ENCODE peak calls at places on chromosomes 7 and 10, in eight cellular contexts. One of them, this sample, is unnamed.

GRCh38 chr10:77529050-77529576 is 108.5 kb downstream of the KCNMA1 start:
- DNase-seq in amygdala: no peak
- DNase-seq in GDM1: no peak
- DNase-seq in T follicular helper cell: no peak
- DNase-seq in CD4-positive, alpha-beta T cell: no peak
- DNase-seq in T-helper 2 cell: no peak
- DNase-seq in GM03348: no peak
- DNase-seq in testis: no peak
- DNase-seq in this sample: no peak

GRCh38 chr7:111256391-111256790 is 165.5 kb downstream of the LRRN3 start:
- DNase-seq in GM03348: no peak
- DNase-seq in GDM1: no peak
- DNase-seq in testis: no peak
- DNase-seq in amygdala: no peak
- DNase-seq in CD4-positive, alpha-beta T cell: no peak
- DNase-seq in T follicular helper cell: no peak
- DNase-seq in T-helper 2 cell: no peak
- DNase-seq in this sample: no peak

GRCh38 chr7:156650042-156650441 is 9.5 kb downstream of the RNF32 start:
- DNase-seq in T-helper 2 cell: no peak
- DNase-seq in GM03348: no peak
- DNase-seq in amygdala: no peak
- DNase-seq in CD4-positive, alpha-beta T cell: no peak
- DNase-seq in testis: peak
- DNase-seq in T follicular helper cell: no peak
- DNase-seq in GDM1: no peak
- DNase-seq in this sample: no peak

GRCh38 chr7:23469150-23469960 is 936 bp downstream of the IGF2BP3 start:
- DNase-seq in CD4-positive, alpha-beta T cell: no peak
- DNase-seq in GDM1: no peak
- DNase-seq in T follicular helper cell: no peak
- DNase-seq in T-helper 2 cell: no peak
- DNase-seq in amygdala: no peak
- DNase-seq in GM03348: peak
- DNase-seq in testis: no peak
- DNase-seq in this sample: no peak

GRCh38 chr10:119616879-119617580 is 20.3 kb upstream of the TIAL1 start:
- DNase-seq in CD4-positive, alpha-beta T cell: no peak
- DNase-seq in testis: no peak
- DNase-seq in T-helper 2 cell: no peak
- DNase-seq in amygdala: no peak
- DNase-seq in GM03348: peak
- DNase-seq in T follicular helper cell: no peak
- DNase-seq in GDM1: no peak
- DNase-seq in this sample: no peak

GRCh38 chr10:11713186-11713743 is 28.9 kb upstream of the ECHDC3 start:
- DNase-seq in CD4-positive, alpha-beta T cell: no peak
- DNase-seq in T follicular helper cell: no peak
- DNase-seq in GM03348: no peak
- DNase-seq in GDM1: peak
- DNase-seq in testis: peak
- DNase-seq in T-helper 2 cell: no peak
- DNase-seq in amygdala: no peak
- DNase-seq in this sample: no peak

GRCh38 chr7:105800442-105800841 is 76.0 kb downstream of the ATXN7L1 start:
- DNase-seq in testis: no peak
- DNase-seq in GDM1: no peak
- DNase-seq in GM03348: peak
- DNase-seq in amygdala: no peak
- DNase-seq in T-helper 2 cell: no peak
- DNase-seq in T follicular helper cell: no peak
- DNase-seq in CD4-positive, alpha-beta T cell: no peak
- DNase-seq in this sample: no peak

GRCh38 chr7:10205690-10206089 is 768.0 kb upstream of the PHF14 start:
- DNase-seq in T follicular helper cell: no peak
- DNase-seq in T-helper 2 cell: no peak
- DNase-seq in testis: no peak
- DNase-seq in GM03348: no peak
- DNase-seq in amygdala: no peak
- DNase-seq in CD4-positive, alpha-beta T cell: no peak
- DNase-seq in GDM1: no peak
- DNase-seq in this sample: no peak

GRCh38 chr7:123030631-123031030 is 35.1 kb upstream of the TAS2R16 start:
- DNase-seq in T follicular helper cell: no peak
- DNase-seq in T-helper 2 cell: no peak
- DNase-seq in GM03348: no peak
- DNase-seq in amygdala: no peak
- DNase-seq in CD4-positive, alpha-beta T cell: no peak
- DNase-seq in testis: peak
- DNase-seq in GDM1: no peak
- DNase-seq in this sample: no peak

GRCh38 chr7:116500071-116500853 is 724 bp downstream of the CAV2 start:
- DNase-seq in T follicular helper cell: no peak
- DNase-seq in GM03348: peak
- DNase-seq in T-helper 2 cell: no peak
- DNase-seq in CD4-positive, alpha-beta T cell: no peak
- DNase-seq in GDM1: no peak
- DNase-seq in testis: peak
- DNase-seq in amygdala: no peak
- DNase-seq in this sample: no peak

GRCh38 chr10:33248638-33249037 is 85.8 kb downstream of the NRP1 start:
- DNase-seq in GDM1: peak
- DNase-seq in CD4-positive, alpha-beta T cell: peak
- DNase-seq in T-helper 2 cell: no peak
- DNase-seq in GM03348: peak
- DNase-seq in amygdala: no peak
- DNase-seq in T follicular helper cell: peak
- DNase-seq in testis: no peak
- DNase-seq in this sample: no peak

GRCh38 chr10:95403690-95404459 is 113.1 kb upstream of the PDLIM1 start:
- DNase-seq in testis: no peak
- DNase-seq in GM03348: no peak
- DNase-seq in T-helper 2 cell: no peak
- DNase-seq in amygdala: no peak
- DNase-seq in CD4-positive, alpha-beta T cell: no peak
- DNase-seq in GDM1: no peak
- DNase-seq in T follicular helper cell: no peak
- DNase-seq in this sample: no peak

GRCh38 chr10:11242443-11243386 is 225.0 kb downstream of the CELF2 start:
- DNase-seq in T follicular helper cell: no peak
- DNase-seq in GDM1: no peak
- DNase-seq in amygdala: no peak
- DNase-seq in GM03348: no peak
- DNase-seq in CD4-positive, alpha-beta T cell: no peak
- DNase-seq in testis: no peak
- DNase-seq in T-helper 2 cell: no peak
- DNase-seq in this sample: no peak

GRCh38 chr10:103451871-103452713 is at the start of gene CALHM2:
- DNase-seq in T-helper 2 cell: peak
- DNase-seq in GDM1: peak
- DNase-seq in GM03348: peak
- DNase-seq in CD4-positive, alpha-beta T cell: peak
- DNase-seq in testis: peak
- DNase-seq in T follicular helper cell: peak
- DNase-seq in amygdala: peak
- DNase-seq in this sample: peak

GRCh38 chr7:47454066-47454950 is 127.6 kb downstream of the TNS3 start:
- DNase-seq in GM03348: no peak
- DNase-seq in CD4-positive, alpha-beta T cell: no peak
- DNase-seq in GDM1: no peak
- DNase-seq in amygdala: no peak
- DNase-seq in testis: no peak
- DNase-seq in T follicular helper cell: no peak
- DNase-seq in T-helper 2 cell: no peak
- DNase-seq in this sample: no peak

GRCh38 chr7:150962743-150963399 is 15.2 kb downstream of the KCNH2 start:
- DNase-seq in testis: peak
- DNase-seq in GM03348: peak
- DNase-seq in amygdala: no peak
- DNase-seq in T follicular helper cell: peak
- DNase-seq in CD4-positive, alpha-beta T cell: peak
- DNase-seq in GDM1: peak
- DNase-seq in T-helper 2 cell: peak
- DNase-seq in this sample: peak

GRCh38 chr10:112394475-112394875 is 20.6 kb downstream of the ACSL5 start:
- DNase-seq in T-helper 2 cell: no peak
- DNase-seq in CD4-positive, alpha-beta T cell: no peak
- DNase-seq in testis: no peak
- DNase-seq in GDM1: no peak
- DNase-seq in T follicular helper cell: no peak
- DNase-seq in GM03348: no peak
- DNase-seq in amygdala: no peak
- DNase-seq in this sample: no peak

GRCh38 chr7:22452142-22452763 is 47.7 kb downstream of the STEAP1B start:
- DNase-seq in amygdala: peak
- DNase-seq in T follicular helper cell: no peak
- DNase-seq in testis: peak
- DNase-seq in GM03348: peak
- DNase-seq in T-helper 2 cell: no peak
- DNase-seq in GDM1: no peak
- DNase-seq in CD4-positive, alpha-beta T cell: no peak
- DNase-seq in this sample: no peak

GRCh38 chr7:6074612-6075380 is 43.6 kb downstream of the ANKRD61 start:
- DNase-seq in GM03348: no peak
- DNase-seq in T follicular helper cell: no peak
- DNase-seq in GDM1: no peak
- DNase-seq in CD4-positive, alpha-beta T cell: no peak
- DNase-seq in T-helper 2 cell: no peak
- DNase-seq in testis: no peak
- DNase-seq in amygdala: no peak
- DNase-seq in this sample: no peak

GRCh38 chr7:69651101-69651590 is 52.9 kb downstream of the AUTS2 start:
- DNase-seq in T-helper 2 cell: no peak
- DNase-seq in testis: no peak
- DNase-seq in T follicular helper cell: no peak
- DNase-seq in CD4-positive, alpha-beta T cell: no peak
- DNase-seq in GDM1: no peak
- DNase-seq in amygdala: no peak
- DNase-seq in GM03348: no peak
- DNase-seq in this sample: no peak

GRCh38 chr7:47435889-47436312 is 146.0 kb downstream of the TNS3 start:
- DNase-seq in T follicular helper cell: no peak
- DNase-seq in CD4-positive, alpha-beta T cell: no peak
- DNase-seq in T-helper 2 cell: no peak
- DNase-seq in GDM1: no peak
- DNase-seq in GM03348: peak
- DNase-seq in amygdala: no peak
- DNase-seq in testis: peak
- DNase-seq in this sample: no peak

GRCh38 chr10:12531305-12531738 is 182.0 kb downstream of the CAMK1D start:
- DNase-seq in T follicular helper cell: no peak
- DNase-seq in T-helper 2 cell: no peak
- DNase-seq in CD4-positive, alpha-beta T cell: no peak
- DNase-seq in GM03348: no peak
- DNase-seq in amygdala: peak
- DNase-seq in GDM1: no peak
- DNase-seq in testis: peak
- DNase-seq in this sample: no peak